ENCODE peak calls at places on chromosomes 6 and 20, in ten cellular contexts. N is adrenal gland, J is A549, H is uterus, T is HCT116, O is H54, U is heart left ventricle, G is NB4, B is breast epithelium, M is tibial nerve. P is an unnamed sample.

GRCh38 chr6:137892271-137892708 is 25.2 kb downstream of the TNFAIP3 start:
- DNase-seq in N (no peak), J (no peak), H (no peak), T (no peak), O (no peak), U (no peak), G (no peak), B (no peak), M (no peak), P (no peak)

GRCh38 chr6:143271024-143271423 is 179.5 kb downstream of the ADAT2 start:
- DNase-seq in N (peak; percentile 53), J (no peak), H (peak; percentile 16), T (no peak), O (no peak), U (peak; percentile 53), G (no peak), B (no peak), M (no peak), P (peak; percentile 54)

GRCh38 chr20:57221916-57222630 is 44.4 kb downstream of the BMP7 start:
- DNase-seq in N (no peak), J (no peak), H (no peak), T (no peak), O (no peak), U (no peak), G (no peak), B (no peak), M (no peak), P (no peak)

GRCh38 chr6:2109796-2110195 is 135.6 kb downstream of the GMDS start:
- DNase-seq in N (no peak), J (no peak), H (no peak), T (no peak), O (no peak), U (no peak), G (no peak), B (no peak), M (no peak), P (no peak)

GRCh38 chr20:6501061-6501460 is 266.4 kb upstream of the BMP2 start:
- DNase-seq in N (peak; percentile 39), J (no peak), H (no peak), T (no peak), O (peak; percentile 7), U (no peak), G (peak; percentile 25), B (no peak), M (no peak), P (no peak)

GRCh38 chr20:2380601-2381000 is at the start of gene TGM6:
- DNase-seq in N (no peak), J (no peak), H (no peak), T (no peak), O (no peak), U (no peak), G (no peak), B (no peak), M (no peak), P (no peak)

GRCh38 chr6:63537126-63537958 is 34.9 kb upstream of the LOC128125822 start:
- DNase-seq in N (no peak), J (no peak), H (no peak), T (no peak), O (no peak), U (no peak), G (no peak), B (peak; percentile 47), M (no peak), P (no peak)

GRCh38 chr6:15423286-15423957 is 177.6 kb downstream of the JARID2 start:
- DNase-seq in N (no peak), J (no peak), H (no peak), T (no peak), O (no peak), U (no peak), G (no peak), B (no peak), M (no peak), P (no peak)

DNA sequence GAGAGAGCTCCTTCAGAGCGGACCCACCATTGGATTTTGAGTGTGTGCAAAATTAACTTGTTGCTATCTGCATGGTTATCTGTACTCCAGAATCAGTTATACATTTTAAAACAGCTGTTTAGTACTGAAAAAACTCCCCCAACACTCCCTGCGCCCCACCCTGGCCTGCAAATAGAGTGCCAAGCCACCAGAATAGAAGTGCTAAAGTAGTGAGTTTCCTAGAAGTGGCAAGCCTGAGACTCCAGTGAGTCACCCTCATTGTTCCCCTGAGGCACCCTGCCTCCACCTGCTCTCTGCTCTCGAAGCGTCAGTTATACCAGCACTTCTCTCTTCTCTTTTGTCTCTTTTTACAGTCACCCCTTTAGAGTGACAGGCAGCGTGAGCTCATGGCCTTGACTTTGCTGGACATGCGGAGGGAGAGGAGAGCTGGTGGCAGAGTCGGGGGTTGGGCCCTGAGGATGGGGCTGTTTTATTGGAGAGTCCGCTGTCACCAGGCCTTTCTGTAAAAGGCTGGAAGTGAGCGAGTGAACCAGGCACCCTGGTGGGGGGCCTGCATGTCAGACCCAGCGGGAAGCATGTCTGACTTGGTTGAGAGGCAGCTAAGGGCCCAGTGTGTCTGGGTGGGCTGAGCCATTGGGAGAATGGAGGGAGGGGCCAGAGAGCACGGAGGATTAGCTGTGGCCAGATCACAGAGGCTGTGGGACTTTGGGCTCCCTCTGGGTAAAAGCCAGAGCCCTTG is 10.4 kb downstream of the IGF2R start:
- DNase-seq in N (peak; percentile 80), J (no peak), H (no peak), T (no peak), O (no peak), U (peak; percentile 70), G (peak; percentile 98), B (no peak), M (no peak), P (no peak)
- TF ChIP-seq POLR2A in N (no peak), J (no peak), H (no peak), T (no peak), O (no peak), U (no peak), G (no peak), B (no peak), M (no peak), P (no peak)

GRCh38 chr20:44643596-44644383 is 7.7 kb downstream of the ADA start:
- DNase-seq in N (peak; percentile 80), J (peak; percentile 62), H (peak; percentile 52), T (no peak), O (peak; percentile 64), U (peak; percentile 89), G (peak; percentile 59), B (no peak), M (no peak), P (no peak)

GRCh38 chr20:44641305-44641704 is 10.2 kb downstream of the ADA start:
- DNase-seq in N (no peak), J (no peak), H (no peak), T (no peak), O (no peak), U (no peak), G (peak; percentile 86), B (no peak), M (no peak), P (no peak)

GRCh38 chr20:44643154-44643519 is 8.4 kb downstream of the ADA start:
- DNase-seq in N (no peak), J (no peak), H (no peak), T (no peak), O (no peak), U (no peak), G (no peak), B (no peak), M (no peak), P (no peak)

GRCh38 chr20:44640522-44640921 is 11.0 kb downstream of the ADA start:
- DNase-seq in N (no peak), J (no peak), H (no peak), T (no peak), O (no peak), U (no peak), G (no peak), B (no peak), M (no peak), P (no peak)

DNA sequence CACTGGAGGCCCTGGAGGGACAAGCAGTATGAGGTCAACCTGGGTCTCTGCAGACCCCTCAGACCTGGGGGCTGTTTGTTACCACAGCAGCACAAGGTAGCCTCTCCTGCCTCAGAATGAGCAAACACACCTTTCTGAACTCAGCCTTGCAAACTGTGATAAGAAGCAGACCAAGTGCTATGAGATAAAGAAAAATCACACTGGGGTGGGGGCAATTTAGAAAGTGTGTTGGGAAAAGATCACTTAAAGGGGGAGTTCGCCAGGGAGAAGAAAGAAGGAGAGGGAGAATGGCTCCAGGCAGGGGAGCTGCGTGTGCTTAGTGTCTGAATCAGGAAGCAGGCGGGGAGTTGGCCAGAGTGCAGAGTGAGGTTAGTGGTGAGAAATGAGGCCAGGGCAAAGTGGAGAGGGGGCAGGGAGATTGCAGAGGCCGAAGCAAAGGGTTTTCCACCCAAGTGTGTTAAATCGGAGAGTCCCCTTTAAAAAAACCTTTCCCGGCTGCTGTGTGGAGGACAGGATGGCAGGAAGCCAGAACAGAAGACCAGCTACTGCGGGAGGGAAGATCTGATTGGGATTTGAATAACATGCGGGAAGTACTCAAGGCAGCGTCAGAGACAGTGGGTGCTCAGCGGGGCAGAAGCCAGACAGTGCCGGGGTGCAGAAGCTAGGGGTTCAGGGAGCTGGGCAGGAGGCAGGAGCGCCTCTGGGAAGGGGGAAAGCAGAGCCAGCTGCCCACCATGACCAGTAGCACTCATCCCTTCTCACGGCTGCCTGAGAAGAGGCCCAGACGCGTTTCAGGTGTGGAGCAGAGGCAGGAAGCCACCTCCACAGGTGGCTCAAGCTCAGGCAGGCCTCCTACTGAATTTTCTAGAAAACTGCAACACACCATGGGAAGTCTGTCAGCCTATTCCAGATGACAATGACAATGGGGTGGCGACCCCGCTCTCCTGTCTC is 9.0 kb downstream of the ADA start:
- DNase-seq in N (peak; percentile 87), J (peak; percentile 56), H (peak; percentile 75), T (no peak), O (peak; percentile 73), U (peak; percentile 82), G (peak; percentile 78), B (peak; percentile 43), M (no peak), P (peak; percentile 47)
- TF ChIP-seq POLR2A in N (no peak), J (no peak), H (no peak), T (no peak), O (no peak), U (no peak), G (no peak), B (no peak), M (no peak), P (no peak)

DNA sequence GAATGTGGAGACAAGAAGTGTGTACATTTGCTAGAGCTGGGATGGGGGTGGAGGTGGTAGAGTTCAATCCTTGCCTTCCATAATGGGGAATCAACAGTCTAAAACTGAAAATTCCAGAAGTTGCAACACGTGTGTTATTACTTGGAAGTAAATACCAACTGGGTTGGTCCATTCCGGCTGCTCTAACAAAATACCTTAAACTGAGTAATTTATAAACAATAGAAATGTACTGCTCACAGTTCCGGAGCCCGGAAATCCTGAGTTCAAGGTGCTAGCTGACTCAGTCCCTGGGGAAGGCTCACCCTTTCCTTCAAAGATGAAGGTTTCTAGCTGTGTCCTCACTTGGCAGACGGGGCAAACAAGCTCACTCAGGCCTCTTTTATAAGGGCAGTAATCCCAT is 59.0 kb downstream of the RIN2 start:
- DNase-seq in N (peak; percentile 50), J (no peak), H (no peak), T (no peak), O (peak; percentile 24), U (peak; percentile 74), G (no peak), B (no peak), M (no peak), P (no peak)
- TF ChIP-seq POLR2A in N (no peak), J (no peak), H (no peak), T (no peak), O (no peak), U (no peak), G (no peak), B (no peak), M (no peak), P (no peak)

GRCh38 chr6:4314201-4314707 is 178.9 kb upstream of the ECI2 start:
- DNase-seq in N (no peak), J (no peak), H (no peak), T (no peak), O (no peak), U (no peak), G (no peak), B (no peak), M (no peak), P (no peak)

GRCh38 chr6:4319992-4320683 is 184.8 kb upstream of the ECI2 start:
- DNase-seq in N (no peak), J (no peak), H (no peak), T (no peak), O (no peak), U (no peak), G (peak; percentile 69), B (no peak), M (no peak), P (no peak)

GRCh38 chr6:4320860-4321259 is 185.5 kb upstream of the ECI2 start:
- DNase-seq in N (no peak), J (peak; percentile 57), H (no peak), T (no peak), O (peak; percentile 38), U (no peak), G (no peak), B (no peak), M (no peak), P (no peak)

GRCh38 chr6:4313044-4313686 is 177.8 kb upstream of the ECI2 start:
- DNase-seq in N (peak; percentile 56), J (peak; percentile 46), H (no peak), T (peak; percentile 49), O (peak; percentile 25), U (peak; percentile 69), G (peak; percentile 25), B (no peak), M (no peak), P (no peak)

DNA sequence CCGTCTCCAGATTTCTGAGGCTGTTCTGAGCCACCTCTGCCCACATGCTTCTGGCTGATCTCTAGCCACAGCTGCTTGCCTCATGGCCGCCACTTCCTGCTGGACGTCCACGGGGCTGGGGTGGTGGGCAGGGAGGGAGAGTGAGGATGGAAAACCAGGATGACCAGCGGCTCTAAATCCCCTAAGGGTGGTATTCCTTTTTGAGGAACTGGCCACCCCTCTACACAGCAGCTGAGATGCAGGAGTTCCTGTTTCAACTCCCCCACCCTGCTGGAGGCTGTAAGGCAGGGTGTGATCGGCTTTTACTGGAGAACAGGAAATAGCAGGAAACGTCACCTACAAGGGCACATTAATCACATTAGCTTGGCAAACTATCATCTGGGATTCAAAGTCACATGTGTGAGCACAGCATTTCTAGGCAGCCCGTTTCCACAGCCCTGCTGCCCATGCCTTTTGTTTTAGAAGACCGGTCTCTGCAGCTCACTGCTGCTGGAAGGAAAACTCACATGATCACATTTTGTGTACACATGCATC is 181.6 kb upstream of the ECI2 start:
- DNase-seq in N (peak; percentile 69), J (no peak), H (no peak), T (no peak), O (peak; percentile 50), U (peak; percentile 68), G (peak; percentile 83), B (no peak), M (no peak), P (no peak)
- TF ChIP-seq POLR2A in N (no peak), J (no peak), H (no peak), T (no peak), O (peak; percentile 52), U (peak; percentile 19), G (no peak), B (no peak), M (no peak), P (peak; percentile 7)

P was measured in ovary.